ENCODE peak calls at places on chromosome 6, in six cellular contexts. D is naive thymus-derived CD4-positive, alpha-beta T cell; F is aorta; K is NB4; U is cardiac fibroblast; E is uterus. R is an unnamed sample.

GRCh38 chr6:130240232-130240631 is 17.5 kb upstream of the SAMD3 start:
- DNase-seq in D (no peak), F (no peak), K (no peak), U (peak; percentile 54), E (no peak), R (no peak)

GRCh38 chr6:109308018-109308492 is 74.2 kb downstream of the CD164 start:
- DNase-seq in D (no peak), F (peak; percentile 89), K (peak; percentile 85), U (peak; percentile 85), E (no peak), R (no peak)

GRCh38 chr6:11427827-11428245 is 109.7 kb upstream of the TMEM170B start:
- DNase-seq in D (no peak), F (no peak), K (no peak), U (no peak), E (no peak), R (no peak)

GRCh38 chr6:36545767-36546663 is 1.3 kb downstream of the STK38 start:
- DNase-seq in D (peak; percentile 53), F (no peak), K (peak; percentile 55), U (peak; percentile 39), E (peak; percentile 20), R (peak; percentile 33)

GRCh38 chr6:47733879-47734558 is 35.6 kb downstream of the ADGRF4 start:
- DNase-seq in D (peak; percentile 13), F (no peak), K (peak; percentile 31), U (no peak), E (no peak), R (no peak)

GRCh38 chr6:35727206-35727934 is 9.5 kb upstream of the ARMC12 start:
- DNase-seq in D (no peak), F (peak; percentile 86), K (peak; percentile 88), U (peak; percentile 97), E (peak; percentile 97), R (peak; percentile 83)

GRCh38 chr6:116611020-116611419 is 5.3 kb upstream of the RSPH4A start:
- DNase-seq in D (no peak), F (no peak), K (no peak), U (no peak), E (no peak), R (peak; percentile 61)

GRCh38 chr6:79385893-79386292 is 151.3 kb downstream of the LCA5 start:
- DNase-seq in D (no peak), F (no peak), K (no peak), U (peak; percentile 30), E (no peak), R (no peak)

GRCh38 chr6:160297310-160297709 is 38.7 kb upstream of the SLC22A2 start:
- DNase-seq in D (no peak), F (no peak), K (no peak), U (no peak), E (no peak), R (peak; percentile 21)

GRCh38 chr6:135801755-135802154 is 49.7 kb upstream of the PDE7B start:
- DNase-seq in D (no peak), F (no peak), K (no peak), U (no peak), E (no peak), R (no peak)

GRCh38 chr6:70415660-70416059 is 2.4 kb downstream of the FAM135A start:
- DNase-seq in D (no peak), F (no peak), K (no peak), U (no peak), E (no peak), R (no peak)

GRCh38 chr6:11096109-11096508 is 2.5 kb downstream of the SMIM13 start:
- DNase-seq in D (no peak), F (no peak), K (peak; percentile 81), U (peak; percentile 80), E (no peak), R (peak; percentile 82)

GRCh38 chr6:135812085-135812526 is 39.4 kb upstream of the PDE7B start:
- DNase-seq in D (no peak), F (no peak), K (peak; percentile 38), U (peak; percentile 69), E (no peak), R (no peak)

GRCh38 chr6:9405369-9405768 is 970.0 kb upstream of the SLC35B3 start:
- DNase-seq in D (no peak), F (no peak), K (no peak), U (peak; percentile 5), E (no peak), R (no peak)

GRCh38 chr6:6614096-6614964 is 25.8 kb downstream of the LY86 start:
- DNase-seq in D (peak; percentile 85), F (no peak), K (no peak), U (no peak), E (peak; percentile 55), R (no peak)
- H3K4me3 ChIP-seq in D (peak overlapping the region; percentile 62), F (no peak overlapping the region), K (no peak overlapping the region), U (no peak overlapping the region), E (peak overlapping the region; percentile 22), R (no peak overlapping the region)

GRCh38 chr6:87879144-87879861 is 168.3 kb upstream of the SPACA1 start:
- DNase-seq in D (no peak), F (no peak), K (no peak), U (no peak), E (no peak), R (no peak)
- H3K4me3 ChIP-seq in D (no peak overlapping the region), F (no peak overlapping the region), K (no peak overlapping the region), U (no peak overlapping the region), E (no peak overlapping the region), R (no peak overlapping the region)

DNA sequence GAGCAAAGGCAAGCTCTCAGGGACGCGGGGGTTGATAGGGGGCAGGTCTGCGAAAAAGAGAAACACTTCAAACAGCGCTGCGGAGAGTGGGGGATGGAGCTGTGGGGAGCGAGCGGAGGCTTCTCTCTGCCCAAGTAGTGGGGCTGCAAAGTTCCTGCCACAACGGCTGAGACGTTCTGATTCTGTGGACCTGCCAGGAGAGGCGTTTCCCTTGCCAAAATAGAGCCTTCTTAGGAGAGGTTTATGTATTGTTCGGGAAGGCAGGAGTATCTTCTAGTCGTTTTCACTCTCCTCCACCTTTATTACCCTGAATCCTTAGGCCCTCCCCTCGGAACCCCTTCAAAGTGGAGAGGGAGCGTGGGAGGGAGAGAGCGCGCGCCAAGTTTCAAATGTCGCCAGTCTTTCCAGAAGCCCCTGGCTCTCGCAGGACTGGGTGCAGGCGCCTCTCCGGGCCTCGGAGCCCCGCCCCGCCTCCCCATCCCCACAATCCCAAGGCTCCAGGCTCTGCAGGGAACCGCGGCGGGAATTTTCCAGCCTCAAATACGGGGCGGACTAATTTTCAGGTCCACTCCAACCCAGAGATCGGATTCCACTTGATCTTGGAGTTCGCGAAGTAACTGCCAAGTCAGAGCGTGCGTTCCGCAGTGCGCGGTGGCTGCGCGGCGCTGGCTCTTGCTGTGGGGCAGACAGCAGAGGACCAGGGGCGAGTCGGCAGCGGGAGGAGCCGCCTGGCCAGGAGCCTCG is 10.0 kb upstream of the POU3F2 start:
- DNase-seq in D (no peak), F (no peak), K (no peak), U (no peak), E (no peak), R (peak; percentile 82)
- H3K4me3 ChIP-seq in D (no peak overlapping the region), F (no peak overlapping the region), K (no peak overlapping the region), U (no peak overlapping the region), E (no peak overlapping the region), R (peak overlapping the region; percentile 35)

GRCh38 chr6:16802071-16802470 is 40.8 kb upstream of the ATXN1 start:
- DNase-seq in D (no peak), F (no peak), K (no peak), U (peak; percentile 69), E (no peak), R (no peak)

GRCh38 chr6:16804515-16805161 is 43.4 kb upstream of the ATXN1 start:
- DNase-seq in D (no peak), F (no peak), K (peak; percentile 78), U (no peak), E (no peak), R (no peak)

GRCh38 chr6:16805190-16805860 is 44.1 kb upstream of the ATXN1 start:
- DNase-seq in D (no peak), F (no peak), K (no peak), U (no peak), E (no peak), R (no peak)

GRCh38 chr6:16803294-16804006 is 42.2 kb upstream of the ATXN1 start:
- DNase-seq in D (no peak), F (peak; percentile 52), K (no peak), U (peak; percentile 74), E (peak; percentile 73), R (no peak)

GRCh38 chr6:16804007-16804303 is 42.7 kb upstream of the ATXN1 start:
- DNase-seq in D (no peak), F (no peak), K (no peak), U (no peak), E (no peak), R (no peak)
- H3K4me3 ChIP-seq in D (no peak overlapping the region), F (no peak overlapping the region), K (no peak overlapping the region), U (no peak overlapping the region), E (no peak overlapping the region), R (no peak overlapping the region)